ENCODE peak calls at places on chromosomes 16 and 17, in seven cellular contexts. L is mammary epithelial cell, N is tibial artery, T is upper lobe of right lung, C is right atrium auricular region, A is AG04450, S is esophagus squamous epithelium. W is an unnamed sample.

GRCh38 chr17:57662021-57662420 is 83.1 kb downstream of the CCDC182 start:
- DNase-seq in L (no peak), N (no peak), T (no peak), C (no peak), A (no peak), S (no peak), W (no peak)

GRCh38 chr16:70703041-70703834 is 17.4 kb upstream of the MTSS2 start:
- DNase-seq in L (no peak), N (peak), T (no peak), C (peak), A (peak), S (no peak), W (peak)

GRCh38 chr17:60139438-60140285 is 10.1 kb upstream of the CA4 start:
- DNase-seq in L (peak), N (peak), T (peak), C (peak), A (peak), S (no peak), W (no peak)

GRCh38 chr16:24568392-24568791 is 29.0 kb downstream of the RBBP6 start:
- DNase-seq in L (peak), N (no peak), T (no peak), C (no peak), A (no peak), S (no peak), W (no peak)

GRCh38 chr16:4327782-4328579 is 12.1 kb downstream of the GLIS2 start:
- DNase-seq in L (peak), N (peak), T (peak), C (peak), A (no peak), S (no peak), W (no peak)

GRCh38 chr16:58217341-58217925 is 19.5 kb upstream of the CSNK2A2 start:
- DNase-seq in L (no peak), N (no peak), T (no peak), C (no peak), A (no peak), S (no peak), W (no peak)

GRCh38 chr17:79622776-79623175 is 11.9 kb upstream of the RBFOX3 start:
- DNase-seq in L (no peak), N (peak), T (peak), C (no peak), A (no peak), S (no peak), W (peak)

GRCh38 chr16:62190426-62190825 is 154.2 kb upstream of the CDH8 start:
- DNase-seq in L (peak), N (no peak), T (no peak), C (no peak), A (no peak), S (no peak), W (no peak)

GRCh38 chr17:40430272-40431230 is 12.7 kb upstream of the IGFBP4 start:
- DNase-seq in L (no peak), N (no peak), T (peak), C (peak), A (no peak), S (no peak), W (no peak)

GRCh38 chr17:6163632-6164319 is 93.6 kb downstream of the WSCD1 start:
- DNase-seq in L (peak), N (no peak), T (no peak), C (no peak), A (no peak), S (no peak), W (no peak)

GRCh38 chr16:85601730-85602401 is 11.3 kb upstream of the GSE1 start:
- DNase-seq in L (no peak), N (no peak), T (no peak), C (no peak), A (no peak), S (no peak), W (no peak)

GRCh38 chr17:15966183-15966878 is 21.4 kb downstream of the ADORA2B start:
- DNase-seq in L (no peak), N (no peak), T (peak), C (no peak), A (no peak), S (no peak), W (no peak)

GRCh38 chr16:87392823-87393679 is 915 bp downstream of the MAP1LC3B start:
- DNase-seq in L (peak), N (peak), T (peak), C (no peak), A (no peak), S (no peak), W (peak)

GRCh38 chr17:6421700-6422604 is 13.0 kb downstream of the AIPL1 start:
- DNase-seq in L (peak), N (peak), T (peak), C (peak), A (peak), S (peak), W (no peak)

GRCh38 chr17:45852535-45853297 is 8.0 kb downstream of the SPPL2C start:
- DNase-seq in L (peak), N (peak), T (peak), C (peak), A (peak), S (no peak), W (no peak)

GRCh38 chr16:8872967-8873865 is 4.4 kb upstream of the CARHSP1 start:
- DNase-seq in L (no peak), N (no peak), T (no peak), C (no peak), A (no peak), S (no peak), W (no peak)

GRCh38 chr17:68623811-68624210 is 22.6 kb upstream of the FAM20A start:
- DNase-seq in L (no peak), N (no peak), T (no peak), C (no peak), A (no peak), S (no peak), W (no peak)

GRCh38 chr16:83682126-83682857 is 125.5 kb upstream of the HSBP1 start:
- DNase-seq in L (no peak), N (no peak), T (no peak), C (no peak), A (no peak), S (no peak), W (no peak)

GRCh38 chr17:61380217-61380835 is 19.3 kb upstream of the TBX2 start:
- DNase-seq in L (no peak), N (peak), T (no peak), C (no peak), A (no peak), S (no peak), W (no peak)

GRCh38 chr17:74757502-74757901 is 9.1 kb downstream of the NHERF1 start:
- DNase-seq in L (no peak), N (peak), T (no peak), C (no peak), A (no peak), S (no peak), W (no peak)
- H3K4me3 ChIP-seq in L (no peak), N (no peak), T (no peak), C (no peak), A (no peak), S (peak), W (no peak)

DNA sequence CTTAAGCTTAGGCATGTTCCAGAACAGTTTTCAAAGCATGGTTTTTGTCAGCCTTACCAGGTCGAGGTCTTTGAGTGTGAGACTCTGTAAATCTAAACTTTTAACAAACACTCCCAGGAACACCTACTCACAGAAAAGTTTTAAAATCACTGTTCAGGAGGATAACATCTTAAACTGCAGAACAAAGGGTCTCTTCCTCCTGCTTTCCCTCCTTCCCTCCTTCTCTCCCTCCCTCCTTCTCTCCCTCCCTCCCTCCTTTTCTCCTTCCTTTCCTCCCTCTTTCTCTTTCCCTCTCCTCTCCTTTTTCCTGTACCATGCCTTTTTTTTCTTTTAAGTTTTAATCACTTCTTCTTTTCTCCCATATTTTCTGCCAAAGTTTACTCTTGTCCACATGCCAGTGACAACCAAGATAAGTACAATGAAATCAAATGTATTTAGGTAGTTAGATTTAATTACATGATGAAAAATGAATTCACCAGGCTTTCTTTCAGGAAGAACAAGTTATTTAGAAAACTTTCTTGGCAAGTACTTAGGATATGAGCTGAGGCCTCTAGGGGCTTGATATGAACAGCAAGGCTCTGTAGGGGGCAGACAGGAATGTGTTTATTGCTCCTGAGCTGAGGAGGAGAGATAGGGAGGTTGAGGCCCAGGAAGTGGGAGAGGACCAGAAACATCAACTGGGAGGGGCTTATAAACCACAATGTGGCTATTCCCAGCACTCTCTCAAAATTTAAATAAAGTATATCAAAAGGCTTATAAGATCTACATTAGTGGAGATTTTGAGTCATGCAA is 153.7 kb upstream of the MAF start:
- DNase-seq in L (no peak), N (no peak), T (no peak), C (no peak), A (no peak), S (no peak), W (no peak)
- TF ChIP-seq CTCF in L (no peak), N (no peak), T (no peak), C (no peak), A (no peak), S (no peak), W (no peak)

DNA sequence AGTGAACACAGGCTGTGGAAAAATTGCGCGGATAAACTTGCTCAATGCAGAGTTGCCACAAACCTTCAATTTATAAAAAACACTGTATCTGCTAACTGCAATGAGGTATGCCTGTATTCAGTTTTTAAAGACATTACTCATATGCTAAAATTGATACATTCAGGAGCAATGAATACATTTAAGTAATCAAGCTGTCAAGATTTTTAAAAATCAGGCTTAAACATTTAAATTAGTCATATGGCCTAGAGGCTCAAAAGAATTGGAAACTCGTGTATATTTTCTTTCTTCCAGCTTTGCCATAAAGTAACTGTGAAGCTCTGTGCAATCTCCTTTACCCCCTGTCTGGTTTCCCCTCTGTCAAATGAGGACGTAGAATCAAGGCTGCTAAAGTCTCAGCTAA is 4.1 kb downstream of the SYNRG start:
- DNase-seq in L (no peak), N (no peak), T (no peak), C (no peak), A (no peak), S (no peak), W (no peak)
- H3K27ac ChIP-seq in L (no peak), N (no peak), T (no peak), C (no peak), A (no peak), S (no peak), W (no peak)

DNA sequence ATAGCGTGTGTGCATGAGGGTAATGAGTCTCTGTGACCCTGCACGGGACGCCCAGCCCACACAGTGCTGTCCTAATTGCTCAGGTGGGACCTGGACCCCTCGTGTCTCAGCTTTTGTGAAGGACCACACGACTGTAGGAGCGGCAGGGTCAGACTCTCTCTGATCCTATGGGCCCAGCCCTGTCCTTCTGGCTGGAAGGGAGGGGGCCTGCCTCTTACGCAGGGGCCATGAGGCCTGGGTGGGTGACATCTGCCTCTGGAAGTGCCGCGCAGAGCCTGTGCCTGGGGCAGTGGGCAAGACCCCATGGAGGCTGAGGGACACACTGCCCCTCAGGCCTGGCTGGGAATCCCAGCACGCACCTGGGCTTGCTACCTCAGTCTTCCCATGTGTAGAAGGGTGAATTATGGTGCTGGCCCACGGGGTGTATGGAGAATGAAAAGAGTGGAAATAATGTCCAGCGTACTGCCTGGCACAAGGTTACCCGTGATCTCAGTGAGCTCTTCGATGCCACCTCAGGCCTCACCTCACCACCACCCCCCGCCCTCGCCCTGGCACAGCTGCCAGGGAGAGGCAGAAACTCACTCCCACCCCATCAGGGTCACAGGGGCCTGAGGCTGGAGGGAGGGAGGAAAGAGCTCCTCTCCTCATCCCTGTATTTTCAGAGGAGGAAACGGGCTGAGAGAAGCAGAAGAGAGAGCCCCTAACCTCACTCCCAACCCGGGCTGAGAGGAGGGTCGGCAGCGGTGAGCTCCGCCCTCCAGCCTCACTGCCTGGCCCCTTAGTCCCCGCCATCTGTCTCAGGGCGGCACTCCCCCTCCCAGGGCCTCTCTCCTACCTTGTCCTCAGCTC is 27.1 kb upstream of the DBNDD1 start:
- DNase-seq in L (no peak), N (no peak), T (peak), C (no peak), A (no peak), S (no peak), W (no peak)
- H3K4me3 ChIP-seq in L (no peak), N (peak), T (peak), C (peak), A (peak), S (peak), W (peak)

W was measured in coronary artery.